ENCODE peak calls at places on chromosomes 4 and X, in ten cellular contexts. One of them, this sample, is unnamed. For H3K4me1, the result is how much of the 10 kb centered on the place peaks cover.

GRCh38 chrX:101485212-101486064 is at the start of gene ARMCX4:
- DNase-seq in psoas muscle: peak
- DNase-seq in breast epithelium: peak
- DNase-seq in IMR-90: peak
- DNase-seq in vagina: no peak
- DNase-seq in cardiac muscle cell: peak
- DNase-seq in OCI-LY7: no peak
- DNase-seq in kidney: peak
- DNase-seq in HCT116: no peak
- DNase-seq in lower lobe of right lung: peak
- DNase-seq in this sample: peak

GRCh38 chr4:70183168-70183939 is 12.2 kb upstream of the ODAM start:
- DNase-seq in psoas muscle: no peak
- DNase-seq in breast epithelium: no peak
- DNase-seq in IMR-90: peak
- DNase-seq in vagina: no peak
- DNase-seq in cardiac muscle cell: peak
- DNase-seq in OCI-LY7: peak
- DNase-seq in kidney: no peak
- DNase-seq in HCT116: peak
- DNase-seq in lower lobe of right lung: no peak
- DNase-seq in this sample: no peak

GRCh38 chr4:76373919-76374552 is 46.9 kb downstream of the CCDC158 start:
- DNase-seq in psoas muscle: no peak
- DNase-seq in breast epithelium: no peak
- DNase-seq in IMR-90: no peak
- DNase-seq in vagina: no peak
- DNase-seq in cardiac muscle cell: peak
- DNase-seq in OCI-LY7: no peak
- DNase-seq in kidney: no peak
- DNase-seq in HCT116: no peak
- DNase-seq in lower lobe of right lung: no peak
- DNase-seq in this sample: no peak

GRCh38 chr4:184693056-184693455 is 40.8 kb downstream of the CENPU start:
- DNase-seq in psoas muscle: no peak
- DNase-seq in breast epithelium: no peak
- DNase-seq in IMR-90: peak
- DNase-seq in vagina: no peak
- DNase-seq in cardiac muscle cell: peak
- DNase-seq in OCI-LY7: no peak
- DNase-seq in kidney: no peak
- DNase-seq in HCT116: no peak
- DNase-seq in lower lobe of right lung: no peak
- DNase-seq in this sample: no peak

GRCh38 chrX:131621650-131622049 is 77.8 kb downstream of the OR13H1 start:
- DNase-seq in psoas muscle: no peak
- DNase-seq in breast epithelium: no peak
- DNase-seq in IMR-90: no peak
- DNase-seq in vagina: no peak
- DNase-seq in cardiac muscle cell: no peak
- DNase-seq in OCI-LY7: no peak
- DNase-seq in kidney: no peak
- DNase-seq in HCT116: no peak
- DNase-seq in lower lobe of right lung: no peak
- DNase-seq in this sample: no peak

GRCh38 chr4:73416423-73417087 is 12.5 kb downstream of the ALB start:
- DNase-seq in psoas muscle: no peak
- DNase-seq in breast epithelium: no peak
- DNase-seq in IMR-90: no peak
- DNase-seq in vagina: no peak
- DNase-seq in cardiac muscle cell: no peak
- DNase-seq in OCI-LY7: no peak
- DNase-seq in kidney: no peak
- DNase-seq in HCT116: no peak
- DNase-seq in lower lobe of right lung: no peak
- DNase-seq in this sample: no peak

GRCh38 chrX:152647978-152648377 is 10.3 kb downstream of the GABRQ start:
- DNase-seq in psoas muscle: no peak
- DNase-seq in breast epithelium: no peak
- DNase-seq in IMR-90: no peak
- DNase-seq in vagina: no peak
- DNase-seq in cardiac muscle cell: no peak
- DNase-seq in OCI-LY7: no peak
- DNase-seq in kidney: no peak
- DNase-seq in HCT116: no peak
- DNase-seq in lower lobe of right lung: no peak
- DNase-seq in this sample: no peak

GRCh38 chr4:148426643-148427042 is 15.6 kb downstream of the NR3C2 start:
- DNase-seq in psoas muscle: no peak
- DNase-seq in breast epithelium: no peak
- DNase-seq in IMR-90: no peak
- DNase-seq in vagina: no peak
- DNase-seq in cardiac muscle cell: no peak
- DNase-seq in OCI-LY7: no peak
- DNase-seq in kidney: no peak
- DNase-seq in HCT116: no peak
- DNase-seq in lower lobe of right lung: no peak
- DNase-seq in this sample: no peak

GRCh38 chrX:65608021-65608420 is 59.4 kb upstream of the MSN start:
- DNase-seq in psoas muscle: no peak
- DNase-seq in breast epithelium: no peak
- DNase-seq in IMR-90: no peak
- DNase-seq in vagina: no peak
- DNase-seq in cardiac muscle cell: no peak
- DNase-seq in OCI-LY7: no peak
- DNase-seq in kidney: no peak
- DNase-seq in HCT116: no peak
- DNase-seq in lower lobe of right lung: no peak
- DNase-seq in this sample: no peak

GRCh38 chr4:159169903-159170302 is 67.0 kb downstream of the RAPGEF2 start:
- DNase-seq in psoas muscle: no peak
- DNase-seq in breast epithelium: no peak
- DNase-seq in IMR-90: no peak
- DNase-seq in vagina: no peak
- DNase-seq in cardiac muscle cell: no peak
- DNase-seq in OCI-LY7: peak
- DNase-seq in kidney: no peak
- DNase-seq in HCT116: no peak
- DNase-seq in lower lobe of right lung: no peak
- DNase-seq in this sample: no peak

GRCh38 chr4:184506527-184507121 is 32.3 kb upstream of the IRF2 start:
- DNase-seq in psoas muscle: peak
- DNase-seq in breast epithelium: no peak
- DNase-seq in IMR-90: no peak
- DNase-seq in vagina: no peak
- DNase-seq in cardiac muscle cell: no peak
- DNase-seq in OCI-LY7: peak
- DNase-seq in kidney: no peak
- DNase-seq in HCT116: no peak
- DNase-seq in lower lobe of right lung: no peak
- DNase-seq in this sample: no peak

GRCh38 chr4:4914965-4915845 is 55.7 kb downstream of the MSX1 start:
- DNase-seq in psoas muscle: no peak
- DNase-seq in breast epithelium: no peak
- DNase-seq in IMR-90: no peak
- DNase-seq in vagina: peak
- DNase-seq in cardiac muscle cell: no peak
- DNase-seq in OCI-LY7: no peak
- DNase-seq in kidney: no peak
- DNase-seq in HCT116: no peak
- DNase-seq in lower lobe of right lung: no peak
- DNase-seq in this sample: no peak

GRCh38 chr4:154854362-154854761 is 73.3 kb downstream of the RBM46 start:
- DNase-seq in psoas muscle: no peak
- DNase-seq in breast epithelium: no peak
- DNase-seq in IMR-90: peak
- DNase-seq in vagina: no peak
- DNase-seq in cardiac muscle cell: peak
- DNase-seq in OCI-LY7: no peak
- DNase-seq in kidney: no peak
- DNase-seq in HCT116: peak
- DNase-seq in lower lobe of right lung: no peak
- DNase-seq in this sample: no peak

GRCh38 chr4:74471228-74471627 is 26.3 kb downstream of the AREG start:
- DNase-seq in psoas muscle: no peak
- DNase-seq in breast epithelium: no peak
- DNase-seq in IMR-90: no peak
- DNase-seq in vagina: no peak
- DNase-seq in cardiac muscle cell: no peak
- DNase-seq in OCI-LY7: no peak
- DNase-seq in kidney: no peak
- DNase-seq in HCT116: no peak
- DNase-seq in lower lobe of right lung: no peak
- DNase-seq in this sample: no peak

GRCh38 chrX:55007633-55008032 is 7.5 kb downstream of the APEX2 start:
- DNase-seq in psoas muscle: no peak
- DNase-seq in breast epithelium: no peak
- DNase-seq in IMR-90: peak
- DNase-seq in vagina: no peak
- DNase-seq in cardiac muscle cell: peak
- DNase-seq in OCI-LY7: no peak
- DNase-seq in kidney: no peak
- DNase-seq in HCT116: no peak
- DNase-seq in lower lobe of right lung: no peak
- DNase-seq in this sample: peak

GRCh38 chr4:155908187-155909139 is 5.0 kb downstream of the TDO2 start:
- DNase-seq in psoas muscle: no peak
- DNase-seq in breast epithelium: no peak
- DNase-seq in IMR-90: no peak
- DNase-seq in vagina: no peak
- DNase-seq in cardiac muscle cell: no peak
- DNase-seq in OCI-LY7: no peak
- DNase-seq in kidney: no peak
- DNase-seq in HCT116: no peak
- DNase-seq in lower lobe of right lung: no peak
- DNase-seq in this sample: no peak

DNA sequence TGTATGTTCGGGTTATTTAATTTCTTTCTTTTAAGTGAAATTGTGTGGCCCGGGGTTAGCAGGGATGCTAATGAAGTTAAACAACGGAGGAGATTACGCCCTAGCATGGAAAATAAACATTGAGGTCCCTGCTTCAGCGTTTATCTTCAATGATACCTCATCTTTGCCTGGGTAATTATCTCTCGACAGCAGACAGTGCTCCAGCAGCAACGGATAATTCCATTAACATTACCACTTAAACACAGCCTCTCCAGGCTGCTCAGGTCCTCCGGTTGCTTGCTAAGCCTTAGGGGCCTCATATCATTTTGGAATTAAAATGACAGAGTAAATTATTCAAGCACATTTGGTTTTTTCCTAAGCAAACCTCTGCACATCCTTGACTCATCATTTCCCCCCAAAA is 281.5 kb upstream of the KLF3 start:
- DNase-seq in psoas muscle: no peak
- DNase-seq in breast epithelium: no peak
- DNase-seq in IMR-90: no peak
- DNase-seq in vagina: no peak
- DNase-seq in cardiac muscle cell: no peak
- DNase-seq in OCI-LY7: no peak
- DNase-seq in kidney: no peak
- DNase-seq in HCT116: no peak
- DNase-seq in lower lobe of right lung: no peak
- DNase-seq in this sample: no peak
- TF ChIP-seq CTCF in psoas muscle: no peak
- TF ChIP-seq CTCF in breast epithelium: no peak
- TF ChIP-seq CTCF in IMR-90: no peak
- TF ChIP-seq CTCF in vagina: no peak
- TF ChIP-seq CTCF in cardiac muscle cell: no peak
- TF ChIP-seq CTCF in OCI-LY7: no peak
- TF ChIP-seq CTCF in kidney: no peak
- TF ChIP-seq CTCF in HCT116: no peak
- TF ChIP-seq CTCF in lower lobe of right lung: no peak
- TF ChIP-seq CTCF in this sample: no peak

DNA sequence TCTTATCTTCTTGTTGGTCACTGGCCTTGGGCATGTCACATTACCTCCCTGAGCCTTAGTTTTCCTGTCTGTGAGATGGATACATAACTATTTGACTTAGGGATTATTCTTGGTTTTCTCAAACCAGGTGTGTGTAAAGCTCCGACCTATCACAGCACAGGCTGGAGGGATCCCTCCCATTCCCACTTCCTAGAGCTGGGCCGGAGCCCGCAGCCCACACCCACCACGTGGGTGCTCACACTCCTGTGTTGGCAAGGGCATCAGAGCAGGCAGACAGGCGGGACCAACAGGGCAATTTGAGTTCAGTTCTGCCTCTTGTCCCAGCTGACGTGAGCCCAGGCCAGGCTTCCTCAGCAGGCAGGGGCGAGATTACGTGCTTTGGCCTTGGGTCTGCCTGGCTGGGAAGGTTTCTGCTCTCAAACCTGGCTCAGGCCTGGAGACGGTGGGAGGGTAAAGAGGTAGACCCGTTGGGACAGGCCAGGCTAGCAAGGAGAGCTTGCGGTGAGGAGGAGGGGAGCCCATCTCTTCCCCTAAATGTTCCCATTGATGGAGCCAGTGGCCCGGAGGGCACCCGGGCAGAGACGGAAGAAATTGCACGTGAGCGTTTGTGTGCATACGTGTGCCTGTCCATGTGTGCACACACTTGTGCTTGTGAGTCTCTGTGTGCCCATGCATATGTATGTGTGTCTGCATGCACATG is 734 bp upstream of the SH3TC1 start:
- DNase-seq in psoas muscle: no peak
- DNase-seq in breast epithelium: no peak
- DNase-seq in IMR-90: no peak
- DNase-seq in vagina: no peak
- DNase-seq in cardiac muscle cell: no peak
- DNase-seq in OCI-LY7: no peak
- DNase-seq in kidney: peak
- DNase-seq in HCT116: no peak
- DNase-seq in lower lobe of right lung: peak
- DNase-seq in this sample: no peak
- H3K4me1 ChIP-seq in psoas muscle: under half
- H3K4me1 ChIP-seq in breast epithelium: under half
- H3K4me1 ChIP-seq in IMR-90: under half
- H3K4me1 ChIP-seq in vagina: half or more
- H3K4me1 ChIP-seq in cardiac muscle cell: under half
- H3K4me1 ChIP-seq in OCI-LY7: half or more
- H3K4me1 ChIP-seq in kidney: under half
- H3K4me1 ChIP-seq in HCT116: under half
- H3K4me1 ChIP-seq in lower lobe of right lung: half or more
- H3K4me1 ChIP-seq in this sample: under half

GRCh38 chrX:125387945-125388344 is 68.3 kb downstream of the TEX13C start:
- DNase-seq in psoas muscle: no peak
- DNase-seq in breast epithelium: no peak
- DNase-seq in IMR-90: no peak
- DNase-seq in vagina: no peak
- DNase-seq in cardiac muscle cell: no peak
- DNase-seq in OCI-LY7: no peak
- DNase-seq in kidney: no peak
- DNase-seq in HCT116: no peak
- DNase-seq in lower lobe of right lung: no peak
- DNase-seq in this sample: no peak
- H3K27ac ChIP-seq in psoas muscle: no peak
- H3K27ac ChIP-seq in breast epithelium: no peak
- H3K27ac ChIP-seq in IMR-90: no peak
- H3K27ac ChIP-seq in vagina: no peak
- H3K27ac ChIP-seq in cardiac muscle cell: no peak
- H3K27ac ChIP-seq in OCI-LY7: no peak
- H3K27ac ChIP-seq in kidney: no peak
- H3K27ac ChIP-seq in HCT116: no peak
- H3K27ac ChIP-seq in lower lobe of right lung: no peak
- H3K27ac ChIP-seq in this sample: no peak

GRCh38 chrX:48833531-48834138 is 1.8 kb downstream of the PCSK1N start:
- DNase-seq in psoas muscle: no peak
- DNase-seq in breast epithelium: no peak
- DNase-seq in IMR-90: no peak
- DNase-seq in vagina: no peak
- DNase-seq in cardiac muscle cell: no peak
- DNase-seq in OCI-LY7: no peak
- DNase-seq in kidney: no peak
- DNase-seq in HCT116: no peak
- DNase-seq in lower lobe of right lung: no peak
- DNase-seq in this sample: no peak
- TF ChIP-seq CTCF in psoas muscle: no peak
- TF ChIP-seq CTCF in breast epithelium: no peak
- TF ChIP-seq CTCF in IMR-90: no peak
- TF ChIP-seq CTCF in vagina: no peak
- TF ChIP-seq CTCF in cardiac muscle cell: no peak
- TF ChIP-seq CTCF in OCI-LY7: peak
- TF ChIP-seq CTCF in kidney: no peak
- TF ChIP-seq CTCF in HCT116: no peak
- TF ChIP-seq CTCF in lower lobe of right lung: no peak
- TF ChIP-seq CTCF in this sample: no peak

This sample was measured in tibial nerve.